ENCODE peak calls at places on chromosomes 13 and 19, in six cellular contexts. K is stimulated activated CD8-positive, alpha-beta memory T cell treated with anti-CD3 and anti-CD28 coated beads, Interleukin-7, amount 100 ng/mL, for 4 hours; G is HFF-Myc; U is uterus; S is thoracic aorta; F is CMK. R is an unnamed sample.
A peak's percentile ranks its signal among the peaks of the same experiment; 100 is the strongest.

GRCh38 chr19:29497241-29497640 is 28.6 kb upstream of the VSTM2B start:
- DNase-seq in K (no peak), G (no peak), U (no peak), S (no peak), F (no peak), R (no peak)

GRCh38 chr19:38389101-38389925 is 816 bp downstream of the SPRED3 start:
- DNase-seq in K (no peak), G (peak; percentile 59), U (peak; percentile 21), S (peak; percentile 46), F (no peak), R (no peak)

GRCh38 chr19:2578391-2578826 is 102.5 kb downstream of the GADD45B start:
- DNase-seq in K (no peak), G (no peak), U (no peak), S (no peak), F (no peak), R (no peak)

GRCh38 chr13:24618219-24618955 is 61.8 kb upstream of the ATP12A start:
- DNase-seq in K (peak; percentile 67), G (no peak), U (no peak), S (no peak), F (peak; percentile 15), R (no peak)

GRCh38 chr19:3270908-3271307 is 46.4 kb downstream of the CELF5 start:
- DNase-seq in K (no peak), G (peak; percentile 22), U (no peak), S (no peak), F (no peak), R (no peak)

GRCh38 chr13:59000770-59001169 is 1163.0 kb downstream of the DIAPH3 start:
- DNase-seq in K (no peak), G (no peak), U (no peak), S (no peak), F (no peak), R (no peak)

GRCh38 chr13:45327253-45327954 is 13.6 kb downstream of the TPT1 start:
- DNase-seq in K (no peak), G (no peak), U (no peak), S (no peak), F (no peak), R (no peak)

GRCh38 chr19:47230122-47230920 is 678 bp downstream of the BBC3 start:
- DNase-seq in K (peak; percentile 54), G (no peak), U (peak; percentile 76), S (no peak), F (peak; percentile 72), R (no peak)

GRCh38 chr19:10516671-10517286 is 468 bp downstream of the S1PR5 start:
- DNase-seq in K (no peak), G (no peak), U (no peak), S (no peak), F (no peak), R (no peak)

GRCh38 chr13:36966404-36966803 is 32.7 kb downstream of the ALG5 start:
- DNase-seq in K (no peak), G (no peak), U (no peak), S (no peak), F (no peak), R (no peak)

GRCh38 chr19:37778613-37779138 is 710 bp downstream of the ZNF573 start:
- DNase-seq in K (no peak), G (no peak), U (no peak), S (no peak), F (peak; percentile 38), R (no peak)

GRCh38 chr13:95677564-95678386 is 836 bp downstream of the DNAJC3 start:
- DNase-seq in K (no peak), G (no peak), U (no peak), S (no peak), F (no peak), R (no peak)

GRCh38 chr13:32587774-32588165 is 1.5 kb downstream of the PDS5B start:
- DNase-seq in K (no peak), G (no peak), U (no peak), S (no peak), F (no peak), R (no peak)

GRCh38 chr19:33226550-33227241 is 1.0 kb upstream of the SLC7A10 start:
- DNase-seq in K (no peak), G (no peak), U (no peak), S (no peak), F (no peak), R (no peak)

R was measured in keratinocyte.